ENCODE peak calls at places on chromosomes 5 and 9, in five cellular contexts. One of them, this sample, is unnamed.

GRCh38 chr9:107174441-107174840 is 108.6 kb upstream of the RAD23B start:
- DNase-seq in smooth muscle cell of the brain vasculature: no peak
- DNase-seq in naive thymus-derived CD8-positive, alpha-beta T cell: no peak
- DNase-seq in ELR: no peak
- DNase-seq in esophagus squamous epithelium: no peak
- DNase-seq in this sample: no peak

GRCh38 chr5:172674155-172674554 is 33.1 kb downstream of the NEURL1B start:
- DNase-seq in smooth muscle cell of the brain vasculature: no peak
- DNase-seq in naive thymus-derived CD8-positive, alpha-beta T cell: no peak
- DNase-seq in ELR: no peak
- DNase-seq in esophagus squamous epithelium: no peak
- DNase-seq in this sample: no peak

GRCh38 chr5:761854-762685 is 22.5 kb downstream of the ZDHHC11B start:
- DNase-seq in smooth muscle cell of the brain vasculature: no peak
- DNase-seq in naive thymus-derived CD8-positive, alpha-beta T cell: no peak
- DNase-seq in ELR: no peak
- DNase-seq in esophagus squamous epithelium: no peak
- DNase-seq in this sample: no peak

GRCh38 chr9:69009708-69010107 is 4.2 kb downstream of the PRKACG start:
- DNase-seq in smooth muscle cell of the brain vasculature: no peak
- DNase-seq in naive thymus-derived CD8-positive, alpha-beta T cell: no peak
- DNase-seq in ELR: no peak
- DNase-seq in esophagus squamous epithelium: no peak
- DNase-seq in this sample: no peak

GRCh38 chr5:154189819-154190651 is 498 bp upstream of the GALNT10 start:
- DNase-seq in smooth muscle cell of the brain vasculature: peak
- DNase-seq in naive thymus-derived CD8-positive, alpha-beta T cell: peak
- DNase-seq in ELR: peak
- DNase-seq in esophagus squamous epithelium: peak
- DNase-seq in this sample: no peak

GRCh38 chr9:128124873-128125574 is 2.5 kb downstream of the PTGES2 start:
- DNase-seq in smooth muscle cell of the brain vasculature: peak
- DNase-seq in naive thymus-derived CD8-positive, alpha-beta T cell: no peak
- DNase-seq in ELR: peak
- DNase-seq in esophagus squamous epithelium: no peak
- DNase-seq in this sample: no peak

GRCh38 chr5:39420482-39421145 is 4.2 kb downstream of the DAB2 start:
- DNase-seq in smooth muscle cell of the brain vasculature: no peak
- DNase-seq in naive thymus-derived CD8-positive, alpha-beta T cell: no peak
- DNase-seq in ELR: peak
- DNase-seq in esophagus squamous epithelium: no peak
- DNase-seq in this sample: no peak

GRCh38 chr5:7897014-7897600 is 28.2 kb downstream of the MTRR start:
- DNase-seq in smooth muscle cell of the brain vasculature: no peak
- DNase-seq in naive thymus-derived CD8-positive, alpha-beta T cell: no peak
- DNase-seq in ELR: peak
- DNase-seq in esophagus squamous epithelium: no peak
- DNase-seq in this sample: no peak

GRCh38 chr5:72552041-72552557 is 44.9 kb upstream of the ZNF366 start:
- DNase-seq in smooth muscle cell of the brain vasculature: no peak
- DNase-seq in naive thymus-derived CD8-positive, alpha-beta T cell: no peak
- DNase-seq in ELR: peak
- DNase-seq in esophagus squamous epithelium: no peak
- DNase-seq in this sample: peak

GRCh38 chr5:154478224-154478565 is at the start of gene HAND1:
- DNase-seq in smooth muscle cell of the brain vasculature: no peak
- DNase-seq in naive thymus-derived CD8-positive, alpha-beta T cell: no peak
- DNase-seq in ELR: peak
- DNase-seq in esophagus squamous epithelium: no peak
- DNase-seq in this sample: no peak

This sample was measured in pulmonary artery endothelial cell.